ENCODE peak calls at places on chromosomes 5 and 9, in six cellular contexts. M, Z, S, V, R and I are unnamed samples.
A peak's percentile ranks its signal among the peaks of the same experiment; 100 is the strongest.

GRCh38 chr9:37283730-37284235 is 138.7 kb upstream of the GRHPR start:
- DNase-seq in M (peak; percentile 49), Z (no peak), S (no peak), V (no peak), R (no peak), I (peak; percentile 25)

GRCh38 chr5:150582281-150582791 is 58.1 kb upstream of the SYNPO start:
- DNase-seq in M (peak; percentile 32), Z (no peak), S (no peak), V (no peak), R (peak; percentile 43), I (peak; percentile 39)

GRCh38 chr5:14598225-14598624 is 16.6 kb downstream of the OTULINL start:
- DNase-seq in M (no peak), Z (no peak), S (no peak), V (no peak), R (no peak), I (no peak)

GRCh38 chr9:3528466-3528865 is 2.7 kb upstream of the RFX3 start:
- DNase-seq in M (no peak), Z (no peak), S (no peak), V (no peak), R (no peak), I (no peak)

GRCh38 chr9:79763861-79764260 is 192.1 kb downstream of the TLE4 start:
- DNase-seq in M (no peak), Z (peak; percentile 4), S (peak; percentile 16), V (no peak), R (peak; percentile 41), I (no peak)

GRCh38 chr5:170278611-170279500 is 18.7 kb downstream of the LCP2 start:
- DNase-seq in M (no peak), Z (no peak), S (no peak), V (no peak), R (peak; percentile 50), I (no peak)

GRCh38 chr9:19782005-19782404 is 6.8 kb downstream of the SLC24A2 start:
- DNase-seq in M (peak; percentile 11), Z (peak; percentile 33), S (no peak), V (no peak), R (no peak), I (no peak)

GRCh38 chr5:172059661-172060100 is 53.2 kb upstream of the FBXW11 start:
- DNase-seq in M (peak; percentile 36), Z (no peak), S (no peak), V (no peak), R (no peak), I (peak; percentile 61)

GRCh38 chr5:76751291-76751690 is 35.4 kb downstream of the F2R start:
- DNase-seq in M (no peak), Z (no peak), S (no peak), V (no peak), R (no peak), I (no peak)

GRCh38 chr5:9090381-9091026 is 455.4 kb downstream of the SEMA5A start:
- DNase-seq in M (no peak), Z (no peak), S (no peak), V (no peak), R (no peak), I (no peak)

GRCh38 chr9:120532475-120532874 is 47.5 kb downstream of the CDK5RAP2 start:
- DNase-seq in M (peak; percentile 74), Z (no peak), S (peak; percentile 62), V (no peak), R (peak; percentile 33), I (peak; percentile 65)

GRCh38 chr5:106862450-106863193 is 808.1 kb downstream of the EFNA5 start:
- DNase-seq in M (peak; percentile 26), Z (no peak), S (no peak), V (no peak), R (no peak), I (no peak)

GRCh38 chr5:76716456-76717157 is 681 bp downstream of the F2R start:
- DNase-seq in M (peak; percentile 50), Z (peak; percentile 5), S (no peak), V (no peak), R (peak; percentile 32), I (no peak)

GRCh38 chr5:25763781-25764180 is 1119.0 kb upstream of the CDH10 start:
- DNase-seq in M (no peak), Z (no peak), S (no peak), V (no peak), R (no peak), I (no peak)

GRCh38 chr5:174312641-174313040 is 267.1 kb downstream of the NSG2 start:
- DNase-seq in M (no peak), Z (no peak), S (no peak), V (no peak), R (no peak), I (no peak)

GRCh38 chr5:163963881-163964280 is 458.5 kb downstream of the MAT2B start:
- DNase-seq in M (peak; percentile 33), Z (no peak), S (no peak), V (no peak), R (no peak), I (no peak)

GRCh38 chr9:34558341-34558740 is 31.2 kb downstream of the CNTFR start:
- DNase-seq in M (no peak), Z (no peak), S (no peak), V (no peak), R (no peak), I (no peak)

GRCh38 chr5:39109616-39110015 is 35.4 kb upstream of the RICTOR start:
- DNase-seq in M (no peak), Z (no peak), S (no peak), V (peak; percentile 3), R (no peak), I (no peak)

GRCh38 chr5:61346511-61346910 is 14.5 kb downstream of the ZSWIM6 start:
- DNase-seq in M (no peak), Z (no peak), S (no peak), V (no peak), R (no peak), I (no peak)

GRCh38 chr9:93648181-93648580 is 71.8 kb downstream of the PHF2 start:
- DNase-seq in M (no peak), Z (no peak), S (no peak), V (no peak), R (no peak), I (no peak)

GRCh38 chr9:89036383-89036782 is 45.1 kb downstream of the S1PR3 start:
- DNase-seq in M (peak; percentile 77), Z (no peak), S (no peak), V (no peak), R (no peak), I (no peak)

GRCh38 chr9:125240649-125240999 is 519 bp downstream of the HSPA5 start:
- DNase-seq in M (peak; percentile 47), Z (no peak), S (peak; percentile 61), V (no peak), R (peak; percentile 65), I (peak; percentile 29)

GRCh38 chr9:132497731-132498130 is 84.7 kb upstream of the BARHL1 start:
- DNase-seq in M (no peak), Z (no peak), S (no peak), V (no peak), R (no peak), I (no peak)

GRCh38 chr5:40679998-40680681 is 425 bp downstream of the PTGER4 start:
- DNase-seq in M (no peak), Z (no peak), S (no peak), V (no peak), R (no peak), I (no peak)

GRCh38 chr5:93477791-93478190 is 103.2 kb downstream of the NR2F1-AS1 start:
- DNase-seq in M (peak; percentile 33), Z (no peak), S (no peak), V (no peak), R (no peak), I (no peak)

GRCh38 chr5:142182840-142183239 is 74.3 kb downstream of the NDFIP1 start:
- DNase-seq in M (no peak), Z (no peak), S (no peak), V (no peak), R (no peak), I (no peak)

GRCh38 chr9:14228602-14229001 is 85.3 kb downstream of the NFIB start:
- DNase-seq in M (no peak), Z (no peak), S (no peak), V (no peak), R (no peak), I (no peak)

GRCh38 chr5:77946381-77947050 is 170.4 kb upstream of the TBCA start:
- DNase-seq in M (no peak), Z (no peak), S (no peak), V (no peak), R (no peak), I (no peak)